ENCODE peak calls at places on chromosomes 3 and 15, in six cellular contexts. One of them, this sample, is unnamed.

GRCh38 chr15:80885180-80885579 is 104.4 kb downstream of the MESD start:
- DNase-seq in Ammon's horn: no peak
- DNase-seq in hepatocyte: no peak
- DNase-seq in GM12865: no peak
- DNase-seq in astrocyte: no peak
- DNase-seq in astrocyte of the spinal cord: no peak
- DNase-seq in this sample: no peak

GRCh38 chr3:180063783-180064182 is 27.0 kb upstream of the PEX5L start:
- DNase-seq in GM12865: no peak
- DNase-seq in Ammon's horn: no peak
- DNase-seq in astrocyte: no peak
- DNase-seq in astrocyte of the spinal cord: no peak
- DNase-seq in hepatocyte: no peak
- DNase-seq in this sample: no peak

GRCh38 chr15:42576040-42576594 is 711 bp downstream of the STARD9 start:
- DNase-seq in astrocyte: no peak
- DNase-seq in GM12865: no peak
- DNase-seq in hepatocyte: no peak
- DNase-seq in astrocyte of the spinal cord: peak
- DNase-seq in Ammon's horn: peak
- DNase-seq in this sample: no peak

GRCh38 chr3:127483902-127484591 is 106.5 kb downstream of the TPRA1 start:
- DNase-seq in hepatocyte: no peak
- DNase-seq in Ammon's horn: no peak
- DNase-seq in GM12865: peak
- DNase-seq in astrocyte: no peak
- DNase-seq in astrocyte of the spinal cord: no peak
- DNase-seq in this sample: no peak

GRCh38 chr3:124566701-124567100 is 163.6 kb upstream of the UMPS start:
- DNase-seq in astrocyte: no peak
- DNase-seq in astrocyte of the spinal cord: no peak
- DNase-seq in GM12865: no peak
- DNase-seq in hepatocyte: no peak
- DNase-seq in Ammon's horn: no peak
- DNase-seq in this sample: no peak

GRCh38 chr3:129461461-129462146 is 21.6 kb downstream of the IFT122 start:
- DNase-seq in astrocyte of the spinal cord: no peak
- DNase-seq in hepatocyte: no peak
- DNase-seq in GM12865: no peak
- DNase-seq in Ammon's horn: peak
- DNase-seq in astrocyte: no peak
- DNase-seq in this sample: no peak

GRCh38 chr15:35129361-35129760 is 44.3 kb upstream of the NANOGP8 start:
- DNase-seq in hepatocyte: no peak
- DNase-seq in GM12865: no peak
- DNase-seq in astrocyte of the spinal cord: no peak
- DNase-seq in Ammon's horn: no peak
- DNase-seq in astrocyte: no peak
- DNase-seq in this sample: no peak

GRCh38 chr3:80192871-80193270 is 425.1 kb upstream of the ROBO1 start:
- DNase-seq in Ammon's horn: no peak
- DNase-seq in hepatocyte: no peak
- DNase-seq in astrocyte of the spinal cord: peak
- DNase-seq in GM12865: no peak
- DNase-seq in astrocyte: peak
- DNase-seq in this sample: no peak

GRCh38 chr3:175655366-175655765 is 796.2 kb downstream of the NAALADL2 start:
- DNase-seq in astrocyte: no peak
- DNase-seq in GM12865: no peak
- DNase-seq in hepatocyte: no peak
- DNase-seq in Ammon's horn: no peak
- DNase-seq in astrocyte of the spinal cord: no peak
- DNase-seq in this sample: no peak

GRCh38 chr3:42982645-42983412 is 3.7 kb downstream of the GASK1A start:
- DNase-seq in Ammon's horn: no peak
- DNase-seq in astrocyte: no peak
- DNase-seq in hepatocyte: no peak
- DNase-seq in GM12865: no peak
- DNase-seq in astrocyte of the spinal cord: no peak
- DNase-seq in this sample: no peak

GRCh38 chr3:9750556-9751411 is 1.0 kb downstream of the OGG1 start:
- DNase-seq in Ammon's horn: no peak
- DNase-seq in hepatocyte: peak
- DNase-seq in astrocyte: peak
- DNase-seq in GM12865: peak
- DNase-seq in astrocyte of the spinal cord: peak
- DNase-seq in this sample: no peak

GRCh38 chr3:153162513-153163348 is 705 bp downstream of the RAP2B start:
- DNase-seq in astrocyte: peak
- DNase-seq in astrocyte of the spinal cord: peak
- DNase-seq in Ammon's horn: peak
- DNase-seq in hepatocyte: peak
- DNase-seq in GM12865: peak
- DNase-seq in this sample: no peak

GRCh38 chr3:73143401-73143800 is 81.9 kb downstream of the EBLN2 start:
- DNase-seq in astrocyte of the spinal cord: no peak
- DNase-seq in hepatocyte: no peak
- DNase-seq in astrocyte: no peak
- DNase-seq in Ammon's horn: no peak
- DNase-seq in GM12865: no peak
- DNase-seq in this sample: no peak

GRCh38 chr3:197958346-197958745 is 1.7 kb upstream of the LMLN start:
- DNase-seq in astrocyte: no peak
- DNase-seq in astrocyte of the spinal cord: no peak
- DNase-seq in GM12865: no peak
- DNase-seq in hepatocyte: no peak
- DNase-seq in Ammon's horn: no peak
- DNase-seq in this sample: no peak

GRCh38 chr3:187041362-187042061 is 97.8 kb downstream of the RPL39L start:
- DNase-seq in astrocyte of the spinal cord: peak
- DNase-seq in Ammon's horn: no peak
- DNase-seq in hepatocyte: no peak
- DNase-seq in astrocyte: peak
- DNase-seq in GM12865: peak
- DNase-seq in this sample: no peak

GRCh38 chr3:47362704-47363103 is 18.1 kb upstream of the PTPN23 start:
- DNase-seq in GM12865: peak
- DNase-seq in hepatocyte: no peak
- DNase-seq in astrocyte: no peak
- DNase-seq in Ammon's horn: no peak
- DNase-seq in astrocyte of the spinal cord: no peak
- DNase-seq in this sample: no peak

GRCh38 chr3:43497905-43498365 is 123.9 kb downstream of the ANO10 start:
- DNase-seq in astrocyte of the spinal cord: peak
- DNase-seq in GM12865: no peak
- DNase-seq in astrocyte: peak
- DNase-seq in Ammon's horn: no peak
- DNase-seq in hepatocyte: no peak
- DNase-seq in this sample: no peak